ENCODE peak calls at places on chromosomes 7 and 10, in eight cellular contexts. V, S, Z, Q, H, R, G and T are unnamed samples.
A peak's percentile ranks its signal among the peaks of the same experiment; 100 is the strongest.

GRCh38 chr10:26503911-26504310 is 65.8 kb downstream of the APBB1IP start:
- DNase-seq in Z (peak; percentile 5), S (no peak), V (peak; percentile 17), G (peak; percentile 24), R (no peak), Q (no peak), H (no peak), T (peak; percentile 27)

GRCh38 chr7:1924185-1924817 is 254.2 kb downstream of the ELFN1 start:
- DNase-seq in V (no peak), G (peak; percentile 10), S (no peak), Q (no peak), Z (no peak), H (no peak), R (no peak), T (no peak)

GRCh38 chr7:48052748-48053147 is 17.4 kb downstream of the C7orf57 start:
- DNase-seq in V (no peak), S (no peak), Q (no peak), G (no peak), Z (no peak), H (no peak), R (no peak), T (no peak)

GRCh38 chr10:2935647-2936386 is 131.5 kb upstream of the PFKP start:
- DNase-seq in Q (no peak), G (no peak), R (no peak), V (no peak), H (no peak), S (no peak), Z (no peak), T (no peak)

GRCh38 chr7:28572321-28573058 is 160.2 kb downstream of the CREB5 start:
- DNase-seq in V (no peak), Q (no peak), S (no peak), H (no peak), R (no peak), G (no peak), Z (no peak), T (no peak)

GRCh38 chr7:116357776-116358670 is 141.5 kb upstream of the CAV2 start:
- DNase-seq in V (no peak), Z (no peak), G (no peak), Q (no peak), H (no peak), S (no peak), R (no peak), T (no peak)

GRCh38 chr7:2387897-2388636 is 15.3 kb upstream of the CHST12 start:
- DNase-seq in Q (no peak), V (no peak), G (no peak), R (no peak), Z (no peak), H (no peak), S (no peak), T (no peak)

GRCh38 chr10:17965649-17966048 is 13.9 kb downstream of the SLC39A12 start:
- DNase-seq in R (no peak), Q (no peak), G (no peak), H (no peak), V (no peak), Z (no peak), S (no peak), T (no peak)

GRCh38 chr7:18495412-18496335 is at the start of gene HDAC9:
- DNase-seq in Q (peak; percentile 67), R (no peak), H (no peak), V (peak; percentile 62), G (no peak), Z (peak; percentile 98), S (no peak), T (no peak)

GRCh38 chr10:112792487-112793196 is 157.4 kb upstream of the TCF7L2 start:
- DNase-seq in Z (peak; percentile 29), H (no peak), G (no peak), V (peak; percentile 78), R (no peak), Q (no peak), S (no peak), T (no peak)

GRCh38 chr7:55024776-55025175 is 6.0 kb downstream of the EGFR start:
- DNase-seq in G (no peak), V (no peak), Z (no peak), S (no peak), H (no peak), Q (no peak), R (no peak), T (no peak)

GRCh38 chr10:68231106-68231901 is 609 bp downstream of the ATOH7 start:
- DNase-seq in V (peak; percentile 87), H (peak; percentile 33), R (peak; percentile 1), Z (peak; percentile 68), G (peak; percentile 59), S (peak; percentile 7), Q (peak; percentile 77), T (peak; percentile 51)

GRCh38 chr7:127907638-127908040 is 123.6 kb downstream of the LRRC4 start:
- DNase-seq in H (no peak), S (no peak), Z (no peak), V (no peak), Q (no peak), R (no peak), G (no peak), T (no peak)

GRCh38 chr10:130352291-130352645 is 216.1 kb downstream of the GLRX3 start:
- DNase-seq in R (no peak), S (no peak), V (peak; percentile 22), Z (no peak), G (no peak), H (no peak), Q (no peak), T (no peak)

GRCh38 chr7:158015403-158016116 is 572.1 kb downstream of the PTPRN2 start:
- DNase-seq in Q (no peak), Z (peak; percentile 18), H (no peak), V (no peak), S (no peak), G (no peak), R (no peak), T (no peak)